ENCODE peak calls at places on chromosomes 11 and 22, in six cellular contexts. One of them, this sample, is unnamed.

GRCh38 chr11:19827399-19828135 is 114.9 kb downstream of the NAV2 start:
- DNase-seq in adipocyte: no peak
- DNase-seq in posterior cingulate gyrus: no peak
- DNase-seq in iPS-NIHi11: peak
- DNase-seq in aorta: no peak
- DNase-seq in activated naive CD4-positive, alpha-beta T cell: no peak
- DNase-seq in this sample: no peak

GRCh38 chr11:93958991-93959390 is 62.2 kb upstream of the HEPHL1 start:
- DNase-seq in adipocyte: no peak
- DNase-seq in posterior cingulate gyrus: no peak
- DNase-seq in iPS-NIHi11: no peak
- DNase-seq in aorta: no peak
- DNase-seq in activated naive CD4-positive, alpha-beta T cell: no peak
- DNase-seq in this sample: no peak

GRCh38 chr11:91707652-91708051 is 517.0 kb upstream of the FAT3 start:
- DNase-seq in adipocyte: no peak
- DNase-seq in posterior cingulate gyrus: no peak
- DNase-seq in iPS-NIHi11: no peak
- DNase-seq in aorta: no peak
- DNase-seq in activated naive CD4-positive, alpha-beta T cell: no peak
- DNase-seq in this sample: no peak

GRCh38 chr11:75325713-75326438 is 25.6 kb downstream of the ARRB1 start:
- DNase-seq in adipocyte: peak
- DNase-seq in posterior cingulate gyrus: peak
- DNase-seq in iPS-NIHi11: no peak
- DNase-seq in aorta: peak
- DNase-seq in activated naive CD4-positive, alpha-beta T cell: peak
- DNase-seq in this sample: peak

GRCh38 chr11:11281626-11282025 is 71.4 kb downstream of the CSNK2A3 start:
- DNase-seq in adipocyte: no peak
- DNase-seq in posterior cingulate gyrus: no peak
- DNase-seq in iPS-NIHi11: no peak
- DNase-seq in aorta: no peak
- DNase-seq in activated naive CD4-positive, alpha-beta T cell: no peak
- DNase-seq in this sample: no peak

GRCh38 chr11:86746509-86746908 is 53.8 kb upstream of the PRSS23 start:
- DNase-seq in adipocyte: no peak
- DNase-seq in posterior cingulate gyrus: no peak
- DNase-seq in iPS-NIHi11: no peak
- DNase-seq in aorta: no peak
- DNase-seq in activated naive CD4-positive, alpha-beta T cell: no peak
- DNase-seq in this sample: no peak

GRCh38 chr11:71193431-71193830 is 58.9 kb downstream of the SHANK2 start:
- DNase-seq in adipocyte: no peak
- DNase-seq in posterior cingulate gyrus: no peak
- DNase-seq in iPS-NIHi11: no peak
- DNase-seq in aorta: peak
- DNase-seq in activated naive CD4-positive, alpha-beta T cell: no peak
- DNase-seq in this sample: no peak

GRCh38 chr22:47193606-47194316 is 431.3 kb downstream of the TBC1D22A start:
- DNase-seq in adipocyte: no peak
- DNase-seq in posterior cingulate gyrus: no peak
- DNase-seq in iPS-NIHi11: no peak
- DNase-seq in aorta: peak
- DNase-seq in activated naive CD4-positive, alpha-beta T cell: no peak
- DNase-seq in this sample: peak

GRCh38 chr11:113874920-113875413 is 405 bp downstream of the USP28 start:
- DNase-seq in adipocyte: no peak
- DNase-seq in posterior cingulate gyrus: no peak
- DNase-seq in iPS-NIHi11: no peak
- DNase-seq in aorta: no peak
- DNase-seq in activated naive CD4-positive, alpha-beta T cell: no peak
- DNase-seq in this sample: no peak

GRCh38 chr11:34394771-34395300 is 37.0 kb upstream of the ABTB2 start:
- DNase-seq in adipocyte: no peak
- DNase-seq in posterior cingulate gyrus: no peak
- DNase-seq in iPS-NIHi11: no peak
- DNase-seq in aorta: no peak
- DNase-seq in activated naive CD4-positive, alpha-beta T cell: no peak
- DNase-seq in this sample: no peak

GRCh38 chr22:39937881-39938280 is 22.3 kb upstream of the TMA7B start:
- DNase-seq in adipocyte: no peak
- DNase-seq in posterior cingulate gyrus: no peak
- DNase-seq in iPS-NIHi11: no peak
- DNase-seq in aorta: no peak
- DNase-seq in activated naive CD4-positive, alpha-beta T cell: no peak
- DNase-seq in this sample: no peak

GRCh38 chr11:914204-914603 is 3.6 kb upstream of the CHID1 start:
- DNase-seq in adipocyte: no peak
- DNase-seq in posterior cingulate gyrus: no peak
- DNase-seq in iPS-NIHi11: no peak
- DNase-seq in aorta: no peak
- DNase-seq in activated naive CD4-positive, alpha-beta T cell: no peak
- DNase-seq in this sample: no peak

GRCh38 chr11:59418151-59418550 is 8.1 kb downstream of the OR5A2 start:
- DNase-seq in adipocyte: no peak
- DNase-seq in posterior cingulate gyrus: no peak
- DNase-seq in iPS-NIHi11: no peak
- DNase-seq in aorta: no peak
- DNase-seq in activated naive CD4-positive, alpha-beta T cell: no peak
- DNase-seq in this sample: no peak

GRCh38 chr11:126636911-126637799 is 281.7 kb downstream of the ST3GAL4 start:
- DNase-seq in adipocyte: peak
- DNase-seq in posterior cingulate gyrus: no peak
- DNase-seq in iPS-NIHi11: no peak
- DNase-seq in aorta: no peak
- DNase-seq in activated naive CD4-positive, alpha-beta T cell: no peak
- DNase-seq in this sample: no peak

GRCh38 chr11:42170601-42171000 is 711.1 kb upstream of the LRRC4C start:
- DNase-seq in adipocyte: no peak
- DNase-seq in posterior cingulate gyrus: no peak
- DNase-seq in iPS-NIHi11: no peak
- DNase-seq in aorta: no peak
- DNase-seq in activated naive CD4-positive, alpha-beta T cell: no peak
- DNase-seq in this sample: no peak

GRCh38 chr11:110297082-110297725 is 790 bp upstream of the RDX start:
- DNase-seq in adipocyte: peak
- DNase-seq in posterior cingulate gyrus: no peak
- DNase-seq in iPS-NIHi11: no peak
- DNase-seq in aorta: no peak
- DNase-seq in activated naive CD4-positive, alpha-beta T cell: no peak
- DNase-seq in this sample: no peak

GRCh38 chr11:10289765-10290420 is 4.1 kb downstream of the SBF2 start:
- DNase-seq in adipocyte: no peak
- DNase-seq in posterior cingulate gyrus: no peak
- DNase-seq in iPS-NIHi11: no peak
- DNase-seq in aorta: no peak
- DNase-seq in activated naive CD4-positive, alpha-beta T cell: no peak
- DNase-seq in this sample: no peak